ENCODE peak calls at places on chromosomes 11 and 22, in five cellular contexts. H is Panc1, S is K562, D is HCT116, E is HepG2. P is an unnamed sample.

GRCh38 chr11:95715777-95716241 is 73.8 kb downstream of the FAM76B start:
- ATAC-seq in S (peak; percentile 54), H (no peak), D (peak; percentile 36), E (no peak), P (no peak)

GRCh38 chr11:19743622-19744021 is 31.0 kb downstream of the NAV2 start:
- ATAC-seq in H (no peak), E (no peak), D (no peak), S (no peak), P (no peak)

GRCh38 chr11:33633251-33634003 is 67.2 kb downstream of the C11orf91 start:
- ATAC-seq in H (peak; percentile 88), D (peak; percentile 81), S (no peak), E (peak; percentile 88), P (no peak)

GRCh38 chr22:39665229-39665628 is 94.7 kb downstream of the CACNA1I start:
- ATAC-seq in D (no peak), E (peak; percentile 18), S (no peak), H (peak; percentile 47), P (no peak)

GRCh38 chr11:133326849-133327248 is 205.5 kb downstream of the OPCML start:
- ATAC-seq in S (no peak), H (no peak), D (no peak), E (no peak), P (peak; percentile 22)

GRCh38 chr11:110818032-110818687 is 105.9 kb upstream of the ARHGAP20 start:
- ATAC-seq in S (no peak), H (no peak), D (no peak), E (no peak), P (no peak)

GRCh38 chr11:10274726-10275125 is 19.3 kb downstream of the SBF2 start:
- ATAC-seq in H (no peak), D (no peak), S (no peak), E (no peak), P (no peak)

GRCh38 chr11:64305691-64306562 is 603 bp downstream of the ESRRA start:
- ATAC-seq in D (peak; percentile 31), E (peak; percentile 48), H (peak; percentile 39), S (peak; percentile 57), P (peak; percentile 19)

GRCh38 chr11:66181632-66182345 is 86.7 kb upstream of the RAB1B start:
- ATAC-seq in S (no peak), E (no peak), D (no peak), H (no peak), P (no peak)

GRCh38 chr22:45865561-45866397 is 111.2 kb downstream of the WNT7B start:
- ATAC-seq in E (no peak), S (no peak), D (peak; percentile 19), H (no peak), P (no peak)

GRCh38 chr11:72405009-72405408 is 29.3 kb downstream of the CLPB start:
- ATAC-seq in S (no peak), D (no peak), E (no peak), H (no peak), P (peak; percentile 75)

GRCh38 chr11:9060700-9061111 is 30.7 kb downstream of the SCUBE2 start:
- ATAC-seq in D (peak; percentile 75), H (no peak), E (peak; percentile 64), S (peak; percentile 85), P (no peak)

GRCh38 chr22:44574581-44575343 is 76.7 kb upstream of the RTL6 start:
- ATAC-seq in H (no peak), D (no peak), S (no peak), E (no peak), P (no peak)

GRCh38 chr11:34640050-34640971 is 19.4 kb downstream of the EHF start:
- ATAC-seq in H (peak; percentile 75), D (peak; percentile 72), S (peak; percentile 73), E (peak; percentile 98), P (no peak)

GRCh38 chr22:42346722-42347121 is 76.3 kb upstream of the TCF20 start:
- ATAC-seq in S (no peak), E (no peak), H (no peak), D (no peak), P (no peak)

GRCh38 chr11:131038597-131038996 is 122.3 kb upstream of the SNX19 start:
- ATAC-seq in D (peak; percentile 81), H (peak; percentile 76), S (peak; percentile 80), E (peak; percentile 72), P (no peak)

GRCh38 chr11:61477126-61477525 is 31.4 kb upstream of the LRRC10B start:
- ATAC-seq in H (peak; percentile 3), E (no peak), D (no peak), S (no peak), P (peak; percentile 20)

GRCh38 chr22:19543970-19544708 is 19.9 kb upstream of the CLDN5 start:
- ATAC-seq in S (peak; percentile 34), D (no peak), H (no peak), E (peak; percentile 89), P (peak; percentile 74)

GRCh38 chr11:59247535-59248227 is 35.0 kb upstream of the MPEG1 start:
- ATAC-seq in D (no peak), S (no peak), H (no peak), E (no peak), P (peak; percentile 62)

GRCh38 chr11:27514558-27514957 is 8.0 kb upstream of the LIN7C start:
- ATAC-seq in H (no peak), S (no peak), D (no peak), E (no peak), P (no peak)

GRCh38 chr11:62137881-62138629 is 14.2 kb downstream of the INCENP start:
- ATAC-seq in S (no peak), D (no peak), H (no peak), E (no peak), P (no peak)

GRCh38 chr11:8035225-8035846 is 45.7 kb upstream of the TUB start:
- ATAC-seq in S (no peak), E (no peak), H (no peak), D (no peak), P (no peak)

GRCh38 chr11:84437129-84438123 is 1151.3 kb upstream of the CCDC90B start:
- ATAC-seq in E (peak; percentile 88), H (no peak), D (no peak), S (no peak), P (no peak)

GRCh38 chr11:120712862-120713770 is 201.6 kb downstream of the GRIK4 start:
- ATAC-seq in E (no peak), H (no peak), D (no peak), S (no peak), P (no peak)

GRCh38 chr11:112265659-112266409 is 5.2 kb upstream of the PLET1 start:
- ATAC-seq in E (no peak), D (no peak), S (no peak), H (no peak), P (no peak)

GRCh38 chr11:57530215-57530595 is 349 bp downstream of the TIMM10 start:
- ATAC-seq in S (peak; percentile 10), D (peak; percentile 26), H (peak; percentile 41), E (peak; percentile 39), P (peak; percentile 3)

GRCh38 chr22:45905924-45906865 is 70.8 kb downstream of the WNT7B start:
- ATAC-seq in D (no peak), H (peak; percentile 15), E (no peak), S (no peak), P (no peak)

GRCh38 chr11:28105869-28106268 is 2.1 kb downstream of the KIF18A start:
- ATAC-seq in S (no peak), E (no peak), H (no peak), D (no peak), P (no peak)

GRCh38 chr11:113133071-113133470 is 171.9 kb downstream of the NCAM1 start:
- ATAC-seq in D (no peak), H (no peak), S (no peak), E (no peak), P (no peak)

GRCh38 chr22:43013355-43014061 is 1.4 kb downstream of the PACSIN2 start:
- ATAC-seq in H (no peak), E (peak; percentile 13), D (no peak), S (no peak), P (no peak)

GRCh38 chr11:68928108-68928429 is 24.4 kb downstream of the IGHMBP2 start:
- ATAC-seq in D (no peak), H (no peak), E (no peak), S (no peak), P (no peak)

DNA sequence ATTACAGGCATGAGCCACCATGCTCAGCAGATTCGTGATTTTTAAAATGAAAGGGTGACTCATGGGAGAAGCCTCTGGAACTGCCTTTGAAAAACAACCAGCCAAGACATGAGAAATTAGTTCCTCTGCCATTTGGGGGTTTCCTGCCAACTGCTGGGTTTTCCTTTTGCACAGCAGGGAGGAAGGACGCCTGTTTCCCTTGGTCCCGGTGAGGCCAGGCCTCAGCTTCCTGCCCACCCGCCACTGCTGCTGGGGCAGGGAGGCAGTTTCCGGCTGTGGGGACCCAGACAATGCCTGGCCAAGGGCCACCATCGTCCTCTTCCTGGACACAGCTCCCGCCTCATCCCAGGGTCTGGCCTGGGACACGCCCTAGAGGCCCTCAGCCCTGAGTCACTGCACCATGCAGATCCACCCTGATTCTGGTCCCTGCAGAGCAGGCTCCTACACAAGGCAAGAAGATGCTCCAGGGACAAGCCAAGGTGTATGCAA is 10.2 kb downstream of the PPM1F start:
- ATAC-seq in H (peak; percentile 35), S (no peak), D (peak; percentile 41), E (no peak), P (peak; percentile 69)
- TF ChIP-seq POLR2AphosphoS5 in H (no peak), S (no peak), D (no peak), E (no peak), P (peak; percentile 62)

DNA sequence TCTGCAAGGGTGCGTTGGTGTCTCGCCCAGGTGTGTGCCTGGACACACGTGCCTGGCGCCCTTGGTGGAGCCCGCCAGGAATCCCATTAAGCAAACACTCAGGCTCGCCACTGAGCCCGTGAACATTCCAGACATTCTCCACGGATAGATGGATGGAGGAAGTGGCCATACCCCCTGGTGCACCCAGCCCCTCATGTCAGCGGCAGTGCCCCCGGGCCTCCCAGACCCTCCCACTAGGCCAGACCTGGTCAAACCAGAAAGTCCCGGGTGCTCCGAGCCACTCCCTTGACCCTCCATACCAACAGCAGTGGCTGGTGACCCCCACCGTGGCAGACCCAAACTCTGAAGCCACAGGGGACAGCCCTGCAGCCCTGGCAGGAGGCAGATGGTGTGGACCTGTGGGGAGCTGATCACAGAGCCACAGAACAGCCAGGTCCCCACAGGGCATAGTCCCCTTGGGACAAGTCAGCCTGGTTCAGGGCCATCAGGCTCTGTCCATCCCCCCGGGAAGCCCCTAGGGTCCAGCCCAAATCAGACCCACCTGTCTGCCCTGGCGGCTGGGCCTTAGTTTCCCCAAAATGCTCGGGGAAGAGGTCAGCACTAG is 1.9 kb downstream of the EPS8L2 start:
- ATAC-seq in S (no peak), E (no peak), H (no peak), D (peak; percentile 0), P (no peak)
- H3K4me3 ChIP-seq in S (no peak overlapping the region), E (peak overlapping the region; percentile 11), H (peak overlapping the region; percentile 58), D (peak overlapping the region; percentile 87), P (no peak overlapping the region)

GRCh38 chr11:44627911-44628729 is 62.7 kb downstream of the CD82 start:
- ATAC-seq in H (no peak), E (no peak), S (no peak), D (no peak), P (peak; percentile 90)
- TF ChIP-seq POLR2AphosphoS5 in H (no peak), E (no peak), S (no peak), D (no peak), P (peak; percentile 88)

GRCh38 chr22:38018938-38019827 is 34.8 kb upstream of the SOX10 start:
- ATAC-seq in E (no peak), H (no peak), D (no peak), S (no peak), P (no peak)

GRCh38 chr22:38017939-38018885 is 33.9 kb upstream of the SOX10 start:
- ATAC-seq in D (no peak), S (peak; percentile 64), E (peak; percentile 65), H (no peak), P (no peak)

GRCh38 chr22:38016182-38017078 is 32.1 kb upstream of the SOX10 start:
- ATAC-seq in S (peak; percentile 41), E (no peak), D (peak; percentile 51), H (no peak), P (no peak)

GRCh38 chr22:38014083-38014482 is 29.7 kb upstream of the SOX10 start:
- ATAC-seq in S (no peak), E (no peak), H (no peak), D (no peak), P (no peak)

GRCh38 chr22:38017272-38017920 is 33.0 kb upstream of the SOX10 start:
- ATAC-seq in S (peak; percentile 61), D (peak; percentile 39), H (no peak), E (peak; percentile 65), P (peak; percentile 80)
- H3K4me3 ChIP-seq in S (no peak overlapping the region), D (no peak overlapping the region), H (no peak overlapping the region), E (no peak overlapping the region), P (no peak overlapping the region)